ENCODE peak calls at places on chromosome 2, in seven cellular contexts. T is nephron progenitor cell; E is CD8-positive, alpha-beta T cell; K is uterus; N is HCT116; H is A673; F is AG10803. A is an unnamed sample.

GRCh38 chr2:102449370-102449974 is 23.6 kb upstream of the SLC9A4 start:
- DNase-seq in T (peak), E (peak), K (no peak), N (peak), H (peak), F (peak), A (peak)

GRCh38 chr2:211751853-211752252 is 786.7 kb downstream of the ERBB4 start:
- DNase-seq in T (no peak), E (no peak), K (no peak), N (no peak), H (peak), F (no peak), A (no peak)

GRCh38 chr2:38301340-38301968 is 75.6 kb downstream of the ATL2 start:
- DNase-seq in T (no peak), E (no peak), K (no peak), N (no peak), H (no peak), F (no peak), A (no peak)

GRCh38 chr2:72973566-72974435 is 56.5 kb downstream of the EMX1 start:
- DNase-seq in T (peak), E (peak), K (no peak), N (peak), H (peak), F (peak), A (no peak)

GRCh38 chr2:105125920-105126319 is 88.1 kb downstream of the MRPS9 start:
- DNase-seq in T (no peak), E (no peak), K (no peak), N (no peak), H (no peak), F (no peak), A (no peak)

GRCh38 chr2:96737831-96738230 is 2.0 kb downstream of the LMAN2L start:
- DNase-seq in T (no peak), E (no peak), K (no peak), N (no peak), H (no peak), F (no peak), A (no peak)

GRCh38 chr2:106026271-106027190 is 167.6 kb downstream of the UXS1 start:
- DNase-seq in T (no peak), E (no peak), K (no peak), N (no peak), H (no peak), F (no peak), A (no peak)

GRCh38 chr2:102304268-102304667 is 7.1 kb upstream of the IL1RL1 start:
- DNase-seq in T (no peak), E (no peak), K (no peak), N (no peak), H (no peak), F (peak), A (no peak)

GRCh38 chr2:99569393-99569792 is 79.6 kb upstream of the REV1 start:
- DNase-seq in T (no peak), E (no peak), K (no peak), N (no peak), H (no peak), F (no peak), A (no peak)

GRCh38 chr2:235432741-235433520 is 60.9 kb upstream of the AGAP1 start:
- DNase-seq in T (no peak), E (no peak), K (peak), N (no peak), H (no peak), F (peak), A (no peak)

GRCh38 chr2:1976112-1976511 is 231.8 kb upstream of the PXDN start:
- DNase-seq in T (no peak), E (no peak), K (no peak), N (no peak), H (no peak), F (no peak), A (no peak)

GRCh38 chr2:191428141-191428540 is 182.9 kb downstream of the MYO1B start:
- DNase-seq in T (no peak), E (no peak), K (no peak), N (no peak), H (no peak), F (peak), A (no peak)

GRCh38 chr2:164061129-164061746 is 325.4 kb upstream of the FIGN start:
- DNase-seq in T (peak), E (no peak), K (no peak), N (peak), H (peak), F (peak), A (no peak)

GRCh38 chr2:203225423-203226039 is 13.3 kb upstream of the CYP20A1 start:
- DNase-seq in T (peak), E (peak), K (no peak), N (peak), H (peak), F (peak), A (no peak)

GRCh38 chr2:191333911-191334357 is 88.7 kb downstream of the MYO1B start:
- DNase-seq in T (no peak), E (no peak), K (peak), N (no peak), H (peak), F (peak), A (no peak)

GRCh38 chr2:229610871-229611270 is 103.5 kb downstream of the DNER start:
- DNase-seq in T (no peak), E (no peak), K (no peak), N (no peak), H (no peak), F (no peak), A (no peak)

GRCh38 chr2:45849491-45850283 is 198.2 kb downstream of the PRKCE start:
- DNase-seq in T (no peak), E (no peak), K (no peak), N (no peak), H (peak), F (peak), A (no peak)

GRCh38 chr2:57880446-57880845 is 166.2 kb upstream of the VRK2 start:
- DNase-seq in T (no peak), E (no peak), K (no peak), N (no peak), H (no peak), F (no peak), A (no peak)

GRCh38 chr2:233075966-233076339 is 15.8 kb downstream of the INPP5D start:
- DNase-seq in T (no peak), E (no peak), K (no peak), N (no peak), H (no peak), F (no peak), A (no peak)

GRCh38 chr2:61727746-61728145 is 126.1 kb downstream of the FAM161A start:
- DNase-seq in T (no peak), E (no peak), K (no peak), N (no peak), H (no peak), F (no peak), A (no peak)

GRCh38 chr2:120450196-120450820 is 104.4 kb downstream of the INHBB start:
- DNase-seq in T (no peak), E (no peak), K (no peak), N (no peak), H (no peak), F (no peak), A (no peak)

GRCh38 chr2:8279506-8279905 is 402.4 kb upstream of the ID2 start:
- DNase-seq in T (no peak), E (no peak), K (no peak), N (no peak), H (no peak), F (no peak), A (no peak)

GRCh38 chr2:196168181-196168580 is 3.2 kb downstream of the STK17B start:
- DNase-seq in T (no peak), E (no peak), K (no peak), N (no peak), H (peak), F (no peak), A (no peak)

GRCh38 chr2:222979484-222979883 is 72.5 kb upstream of the KCNE4 start:
- DNase-seq in T (no peak), E (no peak), K (no peak), N (no peak), H (no peak), F (no peak), A (no peak)

GRCh38 chr2:222978850-222979249 is 73.1 kb upstream of the KCNE4 start:
- DNase-seq in T (no peak), E (no peak), K (no peak), N (no peak), H (no peak), F (peak), A (no peak)

GRCh38 chr2:222977121-222977520 is 74.9 kb upstream of the KCNE4 start:
- DNase-seq in T (no peak), E (no peak), K (no peak), N (no peak), H (no peak), F (no peak), A (no peak)

GRCh38 chr2:222982909-222983265 is 69.1 kb upstream of the KCNE4 start:
- DNase-seq in T (no peak), E (no peak), K (no peak), N (no peak), H (no peak), F (no peak), A (no peak)

DNA sequence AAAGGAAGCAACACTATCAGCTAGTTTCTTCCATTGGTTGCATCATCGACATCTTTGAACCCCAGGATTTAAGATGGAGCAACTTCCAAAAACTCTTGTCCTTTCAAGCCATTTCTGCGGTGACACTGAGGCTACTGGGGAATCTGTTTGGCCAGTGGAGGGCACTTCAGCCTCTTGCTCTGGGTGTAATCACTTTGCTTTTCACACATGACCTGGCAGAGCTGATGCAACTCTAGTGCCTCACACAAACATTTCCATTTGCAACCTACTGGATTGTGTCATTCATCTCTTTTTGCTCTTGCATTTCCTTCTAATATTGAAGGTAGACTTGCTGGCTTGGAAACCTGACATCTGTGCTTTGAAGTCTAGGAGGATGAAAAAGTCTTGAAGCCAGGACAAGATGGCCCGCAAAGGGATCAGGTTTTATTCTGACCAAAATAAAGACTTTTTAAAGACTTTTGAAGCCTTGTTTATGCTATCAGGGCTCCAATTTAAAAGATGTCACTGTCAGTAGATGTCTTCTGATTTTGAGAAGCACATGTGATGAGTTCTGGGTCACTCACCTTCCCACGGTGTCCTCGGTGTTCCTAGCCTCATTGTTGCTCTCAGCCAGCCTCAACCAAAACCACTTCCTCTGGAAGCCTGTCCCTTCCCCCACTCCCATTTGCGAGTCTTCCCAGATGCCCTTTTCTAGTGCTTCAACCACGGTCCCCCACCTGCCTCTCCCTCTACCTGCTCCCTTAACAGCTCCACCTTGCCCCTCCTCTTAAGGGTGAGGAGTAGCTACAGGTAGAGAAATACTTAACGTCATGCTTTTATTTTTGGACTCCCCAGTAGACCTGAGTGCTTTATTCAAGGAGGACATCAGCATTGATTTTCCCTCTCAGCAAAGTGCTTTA is 69.7 kb upstream of the KCNE4 start:
- DNase-seq in T (peak), E (no peak), K (peak), N (peak), H (peak), F (peak), A (no peak)
- TF ChIP-seq CTCF in T (peak), E (no peak), K (peak), N (peak), H (peak), F (peak), A (no peak)

DNA sequence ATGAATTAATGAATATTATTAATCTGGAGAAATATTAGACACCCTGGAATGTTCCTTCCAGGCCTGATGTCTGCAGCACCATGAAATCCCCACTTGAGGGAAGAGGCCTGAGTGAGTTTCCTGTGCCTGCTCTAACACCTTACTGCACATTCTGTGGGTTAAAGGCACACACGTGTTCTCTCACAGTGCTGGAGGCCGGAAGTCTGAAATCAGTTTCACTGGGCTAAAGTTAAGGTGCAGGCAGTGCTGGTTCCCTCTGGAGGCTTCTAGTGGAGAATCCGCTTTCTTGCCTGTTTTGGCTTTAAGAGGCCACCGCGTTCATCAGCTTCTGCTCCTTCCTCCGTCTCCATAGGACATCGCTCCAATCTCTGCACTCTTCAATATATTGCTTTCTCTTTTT is 48.7 kb downstream of the ACKR3 start:
- DNase-seq in T (no peak), E (no peak), K (no peak), N (no peak), H (no peak), F (no peak), A (no peak)
- TF ChIP-seq CTCF in T (no peak), E (no peak), K (no peak), N (no peak), H (no peak), F (no peak), A (no peak)

DNA sequence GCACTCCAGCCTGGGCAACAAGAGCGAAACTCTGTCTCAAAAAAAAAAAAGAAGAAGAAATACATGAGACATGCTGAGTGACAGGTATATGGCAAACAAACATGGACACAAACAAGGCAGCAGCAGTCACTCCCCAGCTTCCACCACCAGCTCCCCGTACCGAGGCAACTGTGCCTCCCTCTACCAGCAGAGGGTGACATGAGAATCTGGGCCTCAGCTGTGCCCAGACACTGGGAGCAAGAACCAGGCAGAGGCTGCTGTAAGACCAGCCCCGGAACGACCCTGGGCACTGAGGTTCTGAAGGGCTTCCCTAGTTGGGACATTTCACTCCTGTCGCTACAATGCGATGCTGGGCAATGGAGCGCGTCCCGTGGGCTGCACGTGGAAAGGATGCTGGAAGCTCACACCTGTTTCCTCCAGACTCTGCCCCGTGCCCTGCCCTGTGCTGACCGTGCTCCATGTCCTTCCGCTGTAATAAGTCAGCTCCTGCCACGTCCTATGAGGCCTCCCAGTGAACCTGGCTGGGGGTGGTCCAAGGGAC is 37.1 kb downstream of the BOK start:
- DNase-seq in T (peak), E (no peak), K (no peak), N (no peak), H (no peak), F (no peak), A (no peak)
- TF ChIP-seq CTCF in T (peak), E (no peak), K (no peak), N (peak), H (peak), F (no peak), A (no peak)

GRCh38 chr2:155368934-155369333 is 670.4 kb downstream of the KCNJ3 start:
- DNase-seq in T (no peak), E (no peak), K (no peak), N (peak), H (peak), F (peak), A (no peak)

GRCh38 chr2:155377931-155378444 is 679.5 kb downstream of the KCNJ3 start:
- DNase-seq in T (no peak), E (no peak), K (no peak), N (no peak), H (no peak), F (peak), A (no peak)

GRCh38 chr2:155377178-155377780 is 678.8 kb downstream of the KCNJ3 start:
- DNase-seq in T (no peak), E (no peak), K (no peak), N (peak), H (peak), F (peak), A (no peak)

GRCh38 chr2:155372969-155373368 is 674.5 kb downstream of the KCNJ3 start:
- DNase-seq in T (no peak), E (no peak), K (no peak), N (peak), H (peak), F (peak), A (no peak)
- TF ChIP-seq CTCF in T (peak), E (no peak), K (no peak), N (peak), H (peak), F (peak), A (no peak)